ENCODE peak calls at places on chromosomes 1 and 21, in four cellular contexts. N, K, C and H are unnamed samples.

GRCh38 chr1:223717695-223718363 is 5.5 kb downstream of the CAPN2 start:
- DNase-seq in N (peak), K (no peak), C (no peak), H (peak)

GRCh38 chr1:203273869-203274602 is 31.3 kb upstream of the BTG2 start:
- DNase-seq in N (no peak), K (no peak), C (no peak), H (no peak)

GRCh38 chr1:1421147-1421906 is at the start of gene ANKRD65:
- DNase-seq in N (no peak), K (no peak), C (no peak), H (no peak)

GRCh38 chr1:18463984-18464664 is 16.6 kb upstream of the KLHDC7A start:
- DNase-seq in N (no peak), K (no peak), C (no peak), H (no peak)

GRCh38 chr1:186155594-186155993 is 219.5 kb downstream of the TPR start:
- DNase-seq in N (peak), K (peak), C (peak), H (peak)

GRCh38 chr1:33120436-33121231 is 39.7 kb downstream of the AZIN2 start:
- DNase-seq in N (peak), K (no peak), C (no peak), H (no peak)

GRCh38 chr1:161033751-161034150 is 5.0 kb downstream of the TSTD1 start:
- DNase-seq in N (no peak), K (no peak), C (no peak), H (no peak)

GRCh38 chr21:37642493-37642892 is 273.8 kb downstream of the KCNJ6 start:
- DNase-seq in N (no peak), K (no peak), C (no peak), H (no peak)

GRCh38 chr1:85544689-85545203 is 35.8 kb upstream of the CCN1 start:
- DNase-seq in N (no peak), K (no peak), C (peak), H (no peak)

GRCh38 chr1:230332429-230333088 is 93.6 kb downstream of the PGBD5 start:
- DNase-seq in N (no peak), K (no peak), C (no peak), H (no peak)

GRCh38 chr21:23402929-23403520 is 2204.3 kb downstream of the MRPL39 start:
- DNase-seq in N (no peak), K (no peak), C (no peak), H (no peak)

GRCh38 chr1:59136541-59137335 is 160.2 kb upstream of the FGGY start:
- DNase-seq in N (no peak), K (peak), C (no peak), H (peak)

GRCh38 chr1:28031173-28031572 is 57.2 kb downstream of the EYA3 start:
- DNase-seq in N (no peak), K (peak), C (no peak), H (no peak)

GRCh38 chr1:91591175-91591968 is 90.7 kb downstream of the CDC7 start:
- DNase-seq in N (no peak), K (no peak), C (no peak), H (no peak)

GRCh38 chr21:27268290-27268689 is 301.4 kb upstream of the ADAMTS5 start:
- DNase-seq in N (peak), K (peak), C (no peak), H (no peak)

GRCh38 chr1:234750922-234751595 is 141.1 kb upstream of the IRF2BP2 start:
- DNase-seq in N (no peak), K (no peak), C (no peak), H (no peak)

GRCh38 chr1:56574794-56575193 is 4.6 kb downstream of the PLPP3 start:
- DNase-seq in N (no peak), K (no peak), C (no peak), H (no peak)

GRCh38 chr1:58829861-58830260 is 46.0 kb upstream of the JUN start:
- DNase-seq in N (no peak), K (no peak), C (no peak), H (no peak)

GRCh38 chr1:202101182-202101581 is 21.5 kb upstream of the GPR37L1 start:
- DNase-seq in N (no peak), K (no peak), C (no peak), H (no peak)

GRCh38 chr1:159171688-159172501 is 480 bp downstream of the CADM3 start:
- DNase-seq in N (no peak), K (peak), C (no peak), H (no peak)

GRCh38 chr1:95117207-95118018 is at the start of gene TLCD4:
- DNase-seq in N (no peak), K (peak), C (peak), H (peak)

GRCh38 chr21:15706686-15707085 is 23.1 kb upstream of the USP25 start:
- DNase-seq in N (peak), K (peak), C (peak), H (peak)

GRCh38 chr1:77283701-77284425 is 2.0 kb downstream of the AK5 start:
- DNase-seq in N (no peak), K (no peak), C (no peak), H (no peak)

GRCh38 chr1:207454046-207454964 is at the start of gene CR2:
- DNase-seq in N (no peak), K (no peak), C (no peak), H (peak)